ENCODE peak calls at places on chromosomes 1 and 21, in six cellular contexts. H is right atrium auricular region, C is GM23338, M is fibroblast of mammary gland, U is Caco-2, P is brain microvascular endothelial cell. V is an unnamed sample.

GRCh38 chr1:93804412-93804811 is 74.6 kb downstream of the DNTTIP2 start:
- DNase-seq in H (no peak), C (no peak), M (peak), U (no peak), P (peak), V (peak)

GRCh38 chr1:46256523-46256922 is 9.0 kb downstream of the RAD54L start:
- DNase-seq in H (no peak), C (no peak), M (no peak), U (no peak), P (no peak), V (no peak)

GRCh38 chr21:33403786-33404571 is 766 bp downstream of the IFNGR2 start:
- DNase-seq in H (peak), C (peak), M (peak), U (peak), P (peak), V (peak)

GRCh38 chr1:101410048-101410878 is 173.4 kb downstream of the S1PR1 start:
- DNase-seq in H (no peak), C (no peak), M (no peak), U (no peak), P (peak), V (peak)

GRCh38 chr1:230158422-230159291 is 91.6 kb downstream of the GALNT2 start:
- DNase-seq in H (no peak), C (no peak), M (no peak), U (peak), P (no peak), V (no peak)

GRCh38 chr1:56773341-56774066 is 45.7 kb downstream of the FYB2 start:
- DNase-seq in H (no peak), C (no peak), M (peak), U (no peak), P (no peak), V (no peak)

GRCh38 chr1:200894712-200895447 is at the start of gene INAVA:
- DNase-seq in H (no peak), C (peak), M (no peak), U (peak), P (no peak), V (no peak)

GRCh38 chr1:200147094-200147493 is 119.6 kb downstream of the NR5A2 start:
- DNase-seq in H (no peak), C (no peak), M (no peak), U (no peak), P (no peak), V (no peak)

GRCh38 chr1:218366322-218367052 is 21.4 kb downstream of the TGFB2 start:
- DNase-seq in H (no peak), C (no peak), M (no peak), U (peak), P (peak), V (no peak)

GRCh38 chr1:205769641-205770365 is 5.5 kb downstream of the RAB29 start:
- DNase-seq in H (no peak), C (no peak), M (no peak), U (no peak), P (no peak), V (no peak)

GRCh38 chr1:238252033-238252802 is 361.5 kb upstream of the ZP4 start:
- DNase-seq in H (no peak), C (peak), M (peak), U (peak), P (peak), V (peak)

GRCh38 chr1:10020668-10021067 is 12.1 kb upstream of the UBE4B start:
- DNase-seq in H (no peak), C (no peak), M (no peak), U (no peak), P (no peak), V (peak)

GRCh38 chr1:22810378-22810777 is 99.7 kb downstream of the EPHB2 start:
- DNase-seq in H (no peak), C (no peak), M (no peak), U (no peak), P (no peak), V (no peak)

GRCh38 chr1:55214903-55215193 is 316 bp downstream of the USP24 start:
- DNase-seq in H (no peak), C (peak), M (peak), U (peak), P (peak), V (peak)

GRCh38 chr1:220895412-220895946 is 16.2 kb downstream of the HLX start:
- DNase-seq in H (no peak), C (peak), M (no peak), U (no peak), P (no peak), V (no peak)

GRCh38 chr21:34276711-34277425 is 86.9 kb upstream of the KCNE2 start:
- DNase-seq in H (no peak), C (no peak), M (peak), U (no peak), P (no peak), V (no peak)

GRCh38 chr1:67749844-67750689 is 65.1 kb downstream of the GADD45A start:
- DNase-seq in H (no peak), C (peak), M (peak), U (peak), P (peak), V (peak)

GRCh38 chr1:69589799-69590198 is 22.1 kb downstream of the LRRC7 start:
- DNase-seq in H (no peak), C (no peak), M (no peak), U (no peak), P (no peak), V (no peak)

GRCh38 chr1:57857809-57858208 is 433.9 kb upstream of the DAB1 start:
- DNase-seq in H (no peak), C (no peak), M (peak), U (no peak), P (no peak), V (peak)

GRCh38 chr1:119674835-119675289 is 26.8 kb upstream of the ZNF697 start:
- DNase-seq in H (no peak), C (peak), M (peak), U (no peak), P (peak), V (peak)

GRCh38 chr21:43362306-43362927 is 64.5 kb downstream of the SIK1 start:
- DNase-seq in H (peak), C (peak), M (peak), U (no peak), P (peak), V (peak)

GRCh38 chr1:206924549-206925115 is 2.9 kb upstream of the FCMR start:
- DNase-seq in H (no peak), C (no peak), M (no peak), U (no peak), P (no peak), V (no peak)

GRCh38 chr1:27862671-27863551 is 9.4 kb upstream of the THEMIS2 start:
- DNase-seq in H (peak), C (no peak), M (peak), U (no peak), P (peak), V (peak)

GRCh38 chr21:31855180-31855579 is 17.6 kb upstream of the HUNK start:
- DNase-seq in H (no peak), C (no peak), M (no peak), U (no peak), P (no peak), V (no peak)

GRCh38 chr1:21539933-21540332 is 30.7 kb downstream of the ALPL start:
- DNase-seq in H (peak), C (peak), M (no peak), U (no peak), P (peak), V (no peak)
- TF ChIP-seq CTCF in H (peak), C (peak), M (no peak), U (peak), P (peak), V (peak)

GRCh38 chr1:25998075-25998761 is 355 bp upstream of the PAFAH2 start:
- DNase-seq in H (peak), C (peak), M (peak), U (peak), P (peak), V (peak)
- H3K4me3 ChIP-seq in H (peak), C (peak), M (peak), U (peak), P (peak), V (peak)

DNA sequence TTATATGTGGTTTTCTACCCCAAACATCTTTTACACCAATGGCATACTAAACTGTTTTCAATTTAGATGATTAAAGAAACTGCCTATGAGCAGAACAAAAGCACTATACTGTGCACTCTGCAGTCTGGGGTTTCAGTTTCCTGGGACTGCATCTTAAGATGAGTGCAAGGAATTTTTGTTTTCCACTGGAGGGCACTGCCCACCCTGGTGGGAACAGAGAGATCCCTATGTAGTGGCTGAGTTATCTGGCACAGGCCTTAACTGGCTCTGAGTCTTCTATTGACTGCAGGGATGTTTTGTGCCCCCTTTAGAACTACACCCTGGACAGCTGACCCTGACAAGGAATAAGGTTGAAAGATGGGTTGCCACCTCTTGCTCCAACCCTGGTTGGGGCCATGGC is 12.0 kb downstream of the PROK1 start:
- DNase-seq in H (no peak), C (no peak), M (peak), U (no peak), P (no peak), V (no peak)
- TF ChIP-seq CTCF in H (no peak), C (no peak), M (no peak), U (no peak), P (peak), V (peak)

GRCh38 chr1:47684964-47685762 is 247.3 kb downstream of the FOXD2 start:
- DNase-seq in H (no peak), C (no peak), M (no peak), U (no peak), P (peak), V (no peak)

GRCh38 chr1:47682786-47683350 is 245.0 kb downstream of the FOXD2 start:
- DNase-seq in H (peak), C (no peak), M (no peak), U (no peak), P (no peak), V (no peak)

GRCh38 chr1:47683402-47683801 is 245.6 kb downstream of the FOXD2 start:
- DNase-seq in H (peak), C (no peak), M (no peak), U (no peak), P (no peak), V (no peak)

GRCh38 chr1:47685763-47686066 is 247.9 kb downstream of the FOXD2 start:
- DNase-seq in H (no peak), C (no peak), M (no peak), U (no peak), P (no peak), V (no peak)

GRCh38 chr1:47684518-47684917 is 246.7 kb downstream of the FOXD2 start:
- DNase-seq in H (peak), C (no peak), M (no peak), U (no peak), P (no peak), V (no peak)
- H3K4me3 ChIP-seq in H (no peak), C (no peak), M (no peak), U (no peak), P (no peak), V (no peak)

DNA sequence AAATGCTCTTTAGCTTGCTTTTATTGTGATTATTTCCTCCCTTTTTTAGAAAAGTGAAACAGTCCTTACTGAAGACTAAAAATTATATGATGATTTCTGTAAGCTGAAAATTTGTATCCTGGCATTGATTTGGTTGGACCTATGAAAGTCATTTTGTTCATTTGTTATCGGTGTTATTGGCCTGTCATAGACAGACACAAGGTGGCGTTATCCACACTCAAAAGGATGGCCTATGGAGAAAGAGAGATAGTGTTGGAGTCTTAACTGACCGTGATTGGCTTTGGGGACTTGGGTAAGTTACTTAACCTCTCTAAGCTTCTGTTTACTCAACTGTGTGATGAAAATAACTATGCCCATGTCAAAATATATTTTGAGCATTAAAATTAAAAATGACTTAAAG is 203.6 kb upstream of the CHODL start:
- DNase-seq in H (no peak), C (peak), M (peak), U (peak), P (no peak), V (peak)
- TF ChIP-seq CTCF in H (peak), C (peak), M (peak), U (peak), P (peak), V (peak)

GRCh38 chr1:41663671-41664400 is 179.4 kb upstream of the EDN2 start:
- DNase-seq in H (no peak), C (no peak), M (no peak), U (no peak), P (no peak), V (no peak)

GRCh38 chr1:41662656-41663437 is 178.4 kb upstream of the EDN2 start:
- DNase-seq in H (peak), C (peak), M (peak), U (peak), P (peak), V (peak)

GRCh38 chr1:41661428-41662060 is 177.1 kb upstream of the EDN2 start:
- DNase-seq in H (no peak), C (peak), M (no peak), U (no peak), P (no peak), V (no peak)

GRCh38 chr1:41660570-41661427 is 176.3 kb upstream of the EDN2 start:
- DNase-seq in H (no peak), C (no peak), M (no peak), U (no peak), P (no peak), V (no peak)

DNA sequence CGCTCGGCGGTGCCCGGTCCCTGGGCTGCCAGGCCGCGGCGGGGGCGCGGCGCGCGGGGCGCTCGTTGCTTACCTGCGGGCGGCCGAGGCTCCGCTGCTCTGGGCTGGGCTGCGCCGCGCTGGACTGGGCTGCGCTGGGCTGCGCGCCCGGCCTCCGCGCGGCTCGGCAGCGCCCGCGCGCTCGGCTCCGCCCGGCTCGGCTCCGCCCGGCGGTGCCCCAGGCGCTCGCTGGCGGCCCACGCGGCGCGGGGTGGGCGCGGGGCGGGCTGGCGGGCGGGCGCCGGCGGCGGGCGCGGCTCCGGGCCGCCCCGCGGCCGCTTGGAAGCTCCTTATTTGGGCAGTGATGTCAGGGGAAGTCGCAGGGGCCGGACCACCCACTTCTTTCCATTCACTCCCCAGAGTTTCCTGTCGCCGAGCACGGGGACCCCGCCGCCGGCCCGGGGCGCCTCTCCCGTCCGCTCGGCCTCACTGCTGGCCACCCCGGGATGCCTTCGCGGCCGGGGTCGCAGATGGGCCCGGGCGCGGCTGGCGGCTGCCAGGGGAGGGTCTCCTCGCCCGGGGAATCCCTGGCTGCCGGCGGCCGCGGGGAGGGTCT is 177.7 kb upstream of the EDN2 start:
- DNase-seq in H (peak), C (peak), M (peak), U (peak), P (peak), V (peak)
- H3K4me3 ChIP-seq in H (peak), C (peak), M (peak), U (peak), P (peak), V (peak)

GRCh38 chr1:179251675-179252074 is 22.2 kb upstream of the ABL2 start:
- DNase-seq in H (no peak), C (peak), M (peak), U (peak), P (peak), V (peak)
- TF ChIP-seq CTCF in H (peak), C (peak), M (peak), U (peak), P (peak), V (peak)

DNA sequence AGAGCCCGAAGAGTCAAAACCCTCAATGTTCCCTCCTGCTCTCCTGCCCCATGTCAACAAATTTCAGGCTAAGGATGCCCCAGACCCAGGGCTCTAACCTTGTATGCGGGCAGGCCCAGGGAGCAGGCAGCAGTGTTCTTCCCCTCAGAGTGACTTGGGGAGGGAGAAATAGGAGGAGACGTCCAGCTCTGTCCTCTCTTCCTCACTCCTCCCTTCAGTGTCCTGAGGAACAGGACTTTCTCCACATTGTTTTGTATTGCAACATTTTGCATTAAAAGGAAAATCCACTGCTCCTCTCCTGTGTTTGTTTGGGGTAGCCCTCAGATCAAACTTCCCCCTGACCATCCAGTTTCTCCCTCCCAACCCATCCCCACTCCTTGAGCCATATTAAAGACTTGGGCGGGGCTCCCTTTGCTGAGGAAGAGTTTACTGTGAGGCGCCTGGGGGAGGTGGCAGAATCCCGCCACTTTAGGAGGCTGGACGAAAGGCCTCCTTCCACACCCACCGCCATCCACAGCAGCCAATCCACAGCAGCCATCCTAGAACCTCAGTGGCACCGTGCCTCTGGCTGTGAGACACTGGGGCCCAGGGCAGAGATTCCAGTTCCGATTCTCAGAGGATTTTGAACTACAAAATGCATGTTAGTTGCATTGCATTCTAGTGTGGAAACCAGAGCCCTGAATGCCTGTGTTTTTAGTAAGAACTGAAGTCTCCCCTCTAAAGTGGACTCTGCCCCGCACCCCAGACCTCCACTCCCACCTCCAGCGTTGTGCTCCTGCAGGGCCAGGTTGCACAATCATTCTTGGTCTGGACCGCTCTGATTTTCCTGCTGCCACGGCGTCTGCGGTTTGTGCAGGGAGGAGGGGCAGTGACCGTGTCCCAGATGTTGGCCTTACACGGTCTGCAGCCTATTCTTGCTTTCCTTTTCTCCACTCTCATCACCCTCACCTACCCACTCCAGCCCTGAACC is 3.0 kb downstream of the OLFML3 start:
- DNase-seq in H (peak), C (no peak), M (peak), U (no peak), P (peak), V (peak)
- H3K4me3 ChIP-seq in H (no peak), C (no peak), M (peak), U (no peak), P (no peak), V (peak)

V was measured in fibroblast of pulmonary artery.